ENCODE peak calls at places on chromosomes 2 and 18, in four cellular contexts. X is AML-193, O is NCI-H1436, L is pancreas. I is an unnamed sample.

GRCh38 chr2:67032091-67032490 is 365.0 kb upstream of the ETAA1 start:
- DNase-seq in X (no peak), O (no peak), L (no peak), I (no peak)

GRCh38 chr2:8549273-8549922 is 132.5 kb upstream of the ID2 start:
- DNase-seq in X (no peak), O (no peak), L (no peak), I (no peak)

GRCh38 chr2:104872866-104873688 is 19.2 kb downstream of the POU3F3 start:
- DNase-seq in X (peak), O (peak), L (peak), I (peak)

GRCh38 chr2:121128741-121129659 is 156.0 kb downstream of the TFCP2L1 start:
- DNase-seq in X (no peak), O (peak), L (peak), I (no peak)

GRCh38 chr2:34025196-34025595 is 426.1 kb upstream of the FAM98A start:
- DNase-seq in X (no peak), O (no peak), L (no peak), I (no peak)

GRCh38 chr18:66682855-66683322 is 79.0 kb upstream of the CDH19 start:
- DNase-seq in X (no peak), O (no peak), L (no peak), I (no peak)

GRCh38 chr2:19796036-19796703 is 105.6 kb downstream of the TTC32 start:
- DNase-seq in X (no peak), O (no peak), L (no peak), I (peak)

GRCh38 chr2:217090024-217090473 is 230.2 kb upstream of the TNP1 start:
- DNase-seq in X (no peak), O (no peak), L (no peak), I (no peak)

GRCh38 chr2:105100064-105100840 is 62.4 kb downstream of the MRPS9 start:
- DNase-seq in X (no peak), O (no peak), L (no peak), I (no peak)

I was measured in GM04504.